ENCODE peak calls at places on chromosomes 7 and 10, in nine cellular contexts. V is heart left ventricle, P is adrenal gland, U is uterus, E is right lobe of liver, D is A549, Z is HepG2, S is body of pancreas, Q is transverse colon. K is an unnamed sample.

GRCh38 chr7:158959954-158960353 is 103.6 kb downstream of the DYNC2I1 start:
- DNase-seq in E (no peak), Z (no peak), P (no peak), D (no peak), U (no peak), V (no peak), S (no peak), Q (no peak), K (no peak)

GRCh38 chr7:155523168-155523675 is 23.1 kb downstream of the CNPY1 start:
- DNase-seq in S (no peak), E (no peak), D (no peak), P (no peak), U (no peak), Z (no peak), V (no peak), Q (no peak), K (no peak)

GRCh38 chr7:2809903-2810628 is 34.0 kb downstream of the GNA12 start:
- DNase-seq in P (no peak), Q (no peak), Z (no peak), S (no peak), E (peak; percentile 23), D (no peak), U (no peak), V (no peak), K (no peak)

GRCh38 chr10:57946833-57947232 is 320.9 kb downstream of the IPMK start:
- DNase-seq in Z (no peak), V (no peak), U (no peak), E (no peak), Q (no peak), D (no peak), S (no peak), P (no peak), K (no peak)

GRCh38 chr10:132984801-132985545 is 42.6 kb upstream of the CFAP46 start:
- DNase-seq in Q (no peak), D (no peak), V (no peak), S (no peak), U (no peak), P (no peak), E (no peak), Z (no peak), K (no peak)

GRCh38 chr7:65509368-65510186 is 135.9 kb downstream of the ZNF92 start:
- DNase-seq in P (no peak), S (no peak), Z (no peak), E (peak; percentile 46), U (no peak), D (no peak), Q (no peak), V (peak; percentile 5), K (no peak)

GRCh38 chr10:87505366-87506113 is 847 bp downstream of the MINPP1 start:
- DNase-seq in D (peak; percentile 68), S (peak; percentile 65), U (peak; percentile 27), Q (peak; percentile 68), E (peak; percentile 70), V (peak; percentile 30), Z (peak; percentile 60), P (peak; percentile 57), K (peak; percentile 33)

GRCh38 chr7:37162106-37162505 is 286.6 kb downstream of the ELMO1 start:
- DNase-seq in V (no peak), S (no peak), Q (no peak), U (no peak), E (no peak), D (no peak), P (no peak), Z (no peak), K (no peak)

GRCh38 chr7:18117482-18117881 is 89.8 kb upstream of the PRPS1L1 start:
- DNase-seq in S (peak; percentile 18), Q (no peak), Z (no peak), D (no peak), E (no peak), U (no peak), V (no peak), P (no peak), K (no peak)

GRCh38 chr10:3425713-3426112 is 253.1 kb upstream of the PITRM1 start:
- DNase-seq in D (no peak), Z (no peak), U (no peak), V (no peak), Q (no peak), S (no peak), P (no peak), E (no peak), K (no peak)

GRCh38 chr7:101820703-101821102 is 3.3 kb downstream of the CUX1 start:
- DNase-seq in Z (no peak), S (no peak), E (peak; percentile 25), U (no peak), V (no peak), P (no peak), D (no peak), Q (no peak), K (no peak)

GRCh38 chr7:24346129-24346528 is 62.1 kb downstream of the NPY start:
- DNase-seq in S (no peak), Q (no peak), E (no peak), D (no peak), P (no peak), V (no peak), Z (no peak), U (no peak), K (peak; percentile 6)

GRCh38 chr10:72336259-72337038 is 18.3 kb downstream of the DNAJB12 start:
- DNase-seq in Z (no peak), P (no peak), S (peak; percentile 94), E (no peak), Q (no peak), D (no peak), U (peak; percentile 52), V (no peak), K (no peak)

GRCh38 chr7:39709768-39710291 is 86.5 kb downstream of the RALA start:
- DNase-seq in P (peak; percentile 80), Z (no peak), V (peak; percentile 26), D (no peak), S (peak; percentile 32), U (peak; percentile 17), Q (no peak), E (no peak), K (no peak)

GRCh38 chr10:63110940-63111339 is 22.2 kb upstream of the NRBF2 start:
- DNase-seq in S (no peak), V (no peak), U (no peak), Z (no peak), E (no peak), D (no peak), P (no peak), Q (no peak), K (no peak)

GRCh38 chr10:63103971-63104409 is 29.1 kb upstream of the NRBF2 start:
- DNase-seq in P (no peak), Q (no peak), S (no peak), D (no peak), V (no peak), U (no peak), Z (no peak), E (no peak), K (no peak)

GRCh38 chr10:63107943-63108437 is 25.1 kb upstream of the NRBF2 start:
- DNase-seq in Q (no peak), V (no peak), D (no peak), S (no peak), Z (no peak), E (no peak), U (no peak), P (no peak), K (no peak)

GRCh38 chr10:63105811-63106755 is 27.0 kb upstream of the NRBF2 start:
- DNase-seq in P (no peak), S (no peak), Z (no peak), V (peak; percentile 38), U (peak; percentile 57), D (no peak), Q (no peak), E (no peak), K (no peak)
- TF ChIP-seq POLR2A in P (no peak), S (no peak), Z (no peak), V (no peak), U (no peak), D (no peak), Q (no peak), E (no peak), K (no peak)

GRCh38 chr7:100171087-100171681 is 2.8 kb upstream of the GAL3ST4 start:
- DNase-seq in S (no peak), E (no peak), Q (peak; percentile 42), V (no peak), Z (no peak), U (no peak), D (no peak), P (no peak), K (no peak)
- H3K4me3 ChIP-seq in S (no peak overlapping the region), E (peak overlapping the region; percentile 16), Q (no peak overlapping the region), V (peak overlapping the region; percentile 7), Z (peak overlapping the region; percentile 73), U (peak overlapping the region; percentile 38), D (peak overlapping the region; percentile 40), P (no peak overlapping the region), K (peak overlapping the region; percentile 15)

GRCh38 chr10:13067431-13067830 is 32.5 kb upstream of the OPTN start:
- DNase-seq in U (no peak), E (no peak), Z (no peak), V (no peak), S (no peak), P (no peak), D (no peak), Q (no peak), K (no peak)

GRCh38 chr10:13066527-13066926 is 33.4 kb upstream of the OPTN start:
- DNase-seq in E (no peak), V (no peak), Z (no peak), D (no peak), Q (no peak), P (no peak), S (no peak), U (no peak), K (no peak)

DNA sequence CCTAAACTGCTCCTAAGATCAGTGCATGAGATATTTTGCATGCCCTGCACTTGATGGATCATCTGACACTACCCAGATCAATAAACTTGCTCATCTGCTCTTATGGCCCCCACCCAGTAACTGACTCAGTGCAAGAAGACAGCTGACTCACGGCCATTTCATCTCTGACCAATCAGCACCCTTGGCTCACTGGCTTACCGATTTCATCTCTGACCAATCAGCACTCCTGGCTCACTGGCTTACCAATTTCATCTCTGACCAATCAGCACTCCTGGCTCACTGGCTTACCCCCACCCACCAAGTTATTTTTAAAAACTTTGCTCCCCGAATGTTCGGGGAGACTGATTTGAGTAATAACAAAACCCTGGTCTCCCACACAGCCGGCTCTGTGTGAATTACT is 37.1 kb upstream of the OPTN start:
- DNase-seq in Q (no peak), E (no peak), S (no peak), Z (no peak), U (no peak), P (no peak), V (no peak), D (no peak), K (no peak)
- H3K4me1 ChIP-seq in Q (no peaks in the 10 kb centered on the region), E (no peaks in the 10 kb centered on the region), S (no peaks in the 10 kb centered on the region), Z (no peaks in the 10 kb centered on the region), U (no peaks in the 10 kb centered on the region), P (no peaks in the 10 kb centered on the region), V (no peaks in the 10 kb centered on the region), D (no peaks in the 10 kb centered on the region), K (no peaks in the 10 kb centered on the region)

DNA sequence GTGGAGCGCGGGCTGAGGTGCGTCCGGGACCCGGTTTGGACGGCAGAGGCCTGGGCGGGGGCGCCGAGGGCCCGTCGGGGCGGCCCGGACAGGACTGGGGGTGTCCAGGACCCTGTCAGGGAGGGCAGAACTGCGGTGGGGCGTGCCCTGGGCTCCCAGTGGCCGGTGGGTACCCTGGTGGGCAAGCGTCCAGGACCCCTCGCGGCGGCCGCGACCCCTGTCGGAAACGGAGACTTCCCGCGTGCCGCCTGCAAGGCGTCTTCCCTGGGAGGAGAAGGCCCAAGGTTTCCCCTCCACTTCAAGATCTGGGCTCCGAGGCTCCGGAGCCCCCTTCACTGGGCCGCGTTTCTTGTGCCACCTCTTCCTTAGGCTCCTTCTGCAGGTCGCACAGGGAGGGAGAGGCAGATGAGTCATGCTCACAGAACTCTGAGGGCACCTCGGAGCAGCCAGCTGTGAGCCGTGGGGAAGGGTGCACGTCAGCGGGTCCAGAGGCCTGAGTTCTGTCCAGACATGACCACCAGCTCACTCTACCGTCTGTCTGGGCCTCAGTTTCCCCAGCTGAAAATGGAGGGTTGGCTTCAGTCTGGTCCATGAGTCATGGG is 536 bp downstream of the ALOX5 start:
- DNase-seq in S (peak; percentile 54), P (no peak), Z (no peak), U (no peak), D (no peak), V (no peak), Q (no peak), E (no peak), K (no peak)
- TF ChIP-seq POLR2A in S (no peak), P (no peak), Z (no peak), U (no peak), D (no peak), V (no peak), Q (no peak), E (no peak), K (no peak)